ENCODE peak calls at places on chromosomes 2 and 18, in eight cellular contexts. I is epithelial cell of esophagus; P is HTR-8/SVneo; E is lung microvascular endothelial cell; J is WERI-Rb-1; M is Jurkat, Clone E6-1; N is aorta; R is CD8-positive, alpha-beta memory T cell. K is an unnamed sample.

GRCh38 chr2:80132284-80132683 is 172.3 kb downstream of the LRRTM1 start:
- DNase-seq in I (no peak), P (no peak), E (no peak), J (no peak), M (no peak), N (no peak), R (no peak), K (no peak)

GRCh38 chr2:98476192-98476868 is 31.7 kb downstream of the INPP4A start:
- DNase-seq in I (peak), P (no peak), E (no peak), J (no peak), M (no peak), N (no peak), R (no peak), K (no peak)

GRCh38 chr18:22710628-22711380 is 222.3 kb upstream of the RBBP8 start:
- DNase-seq in I (peak), P (peak), E (no peak), J (peak), M (no peak), N (peak), R (no peak), K (no peak)

GRCh38 chr2:19949071-19949470 is 40.8 kb downstream of the WDR35 start:
- DNase-seq in I (no peak), P (no peak), E (no peak), J (no peak), M (no peak), N (no peak), R (no peak), K (no peak)

GRCh38 chr2:239601201-239601851 is 200.5 kb upstream of the HDAC4 start:
- DNase-seq in I (no peak), P (no peak), E (no peak), J (no peak), M (no peak), N (no peak), R (no peak), K (peak)

GRCh38 chr2:168152902-168153301 is 94.5 kb downstream of the STK39 start:
- DNase-seq in I (no peak), P (no peak), E (no peak), J (no peak), M (no peak), N (no peak), R (no peak), K (no peak)

GRCh38 chr2:109458512-109458911 is 155.3 kb downstream of the SEPTIN10 start:
- DNase-seq in I (no peak), P (no peak), E (no peak), J (no peak), M (no peak), N (no peak), R (no peak), K (peak)

GRCh38 chr18:63831080-63831788 is 56.0 kb downstream of the SERPINB7 start:
- DNase-seq in I (peak), P (peak), E (no peak), J (no peak), M (peak), N (no peak), R (no peak), K (no peak)

GRCh38 chr2:61905372-61906186 is at the start of gene COMMD1:
- DNase-seq in I (peak), P (peak), E (peak), J (peak), M (peak), N (peak), R (peak), K (peak)

GRCh38 chr2:160621748-160622147 is 128.1 kb upstream of the RBMS1 start:
- DNase-seq in I (peak), P (no peak), E (no peak), J (no peak), M (no peak), N (no peak), R (no peak), K (no peak)

GRCh38 chr2:112151701-112152440 is 13.7 kb downstream of the FBLN7 start:
- DNase-seq in I (no peak), P (no peak), E (no peak), J (no peak), M (no peak), N (no peak), R (no peak), K (peak)

GRCh38 chr2:196239622-196240587 is 68.5 kb upstream of the STK17B start:
- DNase-seq in I (peak), P (peak), E (peak), J (no peak), M (peak), N (peak), R (peak), K (peak)

GRCh38 chr2:180790891-180791290 is 189.5 kb upstream of the UBE2E3 start:
- DNase-seq in I (peak), P (no peak), E (no peak), J (no peak), M (no peak), N (no peak), R (no peak), K (no peak)

GRCh38 chr2:95009009-95009760 is 16.3 kb upstream of the MAL start:
- DNase-seq in I (no peak), P (no peak), E (no peak), J (no peak), M (no peak), N (peak), R (no peak), K (no peak)

GRCh38 chr18:31206787-31207381 is 44.2 kb upstream of the DSC1 start:
- DNase-seq in I (peak), P (peak), E (peak), J (no peak), M (no peak), N (peak), R (no peak), K (no peak)

GRCh38 chr18:36114251-36114650 is 14.9 kb downstream of the SLC39A6 start:
- DNase-seq in I (no peak), P (no peak), E (no peak), J (no peak), M (no peak), N (no peak), R (no peak), K (no peak)

GRCh38 chr2:62856228-62857040 is 150.9 kb downstream of the EHBP1 start:
- DNase-seq in I (no peak), P (no peak), E (no peak), J (no peak), M (no peak), N (no peak), R (no peak), K (no peak)

GRCh38 chr2:149332364-149332763 is 2.0 kb downstream of the LYPD6 start:
- DNase-seq in I (no peak), P (no peak), E (no peak), J (no peak), M (no peak), N (no peak), R (no peak), K (no peak)

GRCh38 chr2:26173596-26174482 is 951 bp downstream of the GAREM2 start:
- DNase-seq in I (no peak), P (no peak), E (no peak), J (no peak), M (no peak), N (no peak), R (no peak), K (peak)

GRCh38 chr2:33443272-33443829 is 33.1 kb upstream of the RASGRP3 start:
- DNase-seq in I (no peak), P (no peak), E (no peak), J (no peak), M (no peak), N (no peak), R (no peak), K (no peak)

GRCh38 chr2:128373346-128374000 is 54.8 kb upstream of the HS6ST1 start:
- DNase-seq in I (peak), P (no peak), E (no peak), J (no peak), M (no peak), N (no peak), R (no peak), K (peak)

GRCh38 chr18:6728318-6728717 is 1.2 kb upstream of the ARHGAP28 start:
- DNase-seq in I (no peak), P (no peak), E (no peak), J (no peak), M (no peak), N (no peak), R (no peak), K (no peak)

GRCh38 chr2:26901326-26902183 is 53.6 kb downstream of the DPYSL5 start:
- DNase-seq in I (no peak), P (no peak), E (no peak), J (peak), M (no peak), N (no peak), R (no peak), K (no peak)

GRCh38 chr2:49973917-49974368 is 819.6 kb upstream of the FSHR start:
- DNase-seq in I (peak), P (peak), E (peak), J (peak), M (peak), N (peak), R (peak), K (peak)

GRCh38 chr2:46540496-46541342 is 61.4 kb downstream of the TMEM247 start:
- DNase-seq in I (peak), P (peak), E (peak), J (no peak), M (no peak), N (no peak), R (no peak), K (no peak)

GRCh38 chr18:44723973-44724778 is 43.5 kb downstream of the SETBP1 start:
- DNase-seq in I (no peak), P (no peak), E (no peak), J (no peak), M (no peak), N (no peak), R (no peak), K (no peak)

GRCh38 chr2:88896971-88897370 is 205.5 kb downstream of the RPIA start:
- DNase-seq in I (no peak), P (no peak), E (no peak), J (no peak), M (no peak), N (no peak), R (no peak), K (no peak)

GRCh38 chr2:160111951-160112798 is 49.8 kb upstream of the PLA2R1 start:
- DNase-seq in I (no peak), P (no peak), E (no peak), J (no peak), M (no peak), N (no peak), R (no peak), K (no peak)

GRCh38 chr2:64657416-64657815 is 3.7 kb upstream of the SERTAD2 start:
- DNase-seq in I (no peak), P (no peak), E (no peak), J (no peak), M (no peak), N (no peak), R (no peak), K (no peak)

GRCh38 chr2:54058449-54058848 is 57.0 kb upstream of the ACYP2 start:
- DNase-seq in I (no peak), P (no peak), E (no peak), J (no peak), M (no peak), N (no peak), R (no peak), K (no peak)

GRCh38 chr2:70806620-70807019 is 13.8 kb downstream of the CLEC4F start:
- DNase-seq in I (no peak), P (no peak), E (no peak), J (no peak), M (no peak), N (no peak), R (no peak), K (no peak)

GRCh38 chr2:130878933-130879332 is 42.2 kb downstream of the ARHGEF4 start:
- DNase-seq in I (no peak), P (no peak), E (no peak), J (no peak), M (no peak), N (no peak), R (no peak), K (no peak)

GRCh38 chr2:217040099-217040498 is 180.2 kb upstream of the TNP1 start:
- DNase-seq in I (no peak), P (no peak), E (no peak), J (no peak), M (no peak), N (no peak), R (no peak), K (no peak)

GRCh38 chr2:224778474-224778877 is 62.3 kb upstream of the CCDC195 start:
- DNase-seq in I (peak), P (peak), E (peak), J (peak), M (peak), N (no peak), R (peak), K (peak)

GRCh38 chr2:143034292-143035074 is 94.7 kb upstream of the ARHGAP15 start:
- DNase-seq in I (peak), P (peak), E (peak), J (peak), M (peak), N (peak), R (peak), K (peak)

GRCh38 chr2:191478754-191479679 is 198.9 kb upstream of the NABP1 start:
- DNase-seq in I (no peak), P (no peak), E (no peak), J (peak), M (no peak), N (no peak), R (no peak), K (peak)

GRCh38 chr2:126657146-126657635 is 1.2 kb downstream of the GYPC start:
- DNase-seq in I (peak), P (no peak), E (peak), J (no peak), M (peak), N (peak), R (peak), K (no peak)

GRCh38 chr18:76486029-76486428 is 9.0 kb downstream of the ZNF516 start:
- DNase-seq in I (no peak), P (no peak), E (no peak), J (no peak), M (no peak), N (no peak), R (no peak), K (no peak)

K was measured in sciatic nerve.